ENCODE peak calls at places on chromosomes 2 and 18, in five cellular contexts. M is SJCRH30; L is PC-3; P is lung; R is naive thymus-derived CD4-positive, alpha-beta T cell. Q is an unnamed sample. For H3K36me3, the result is how much of the 10 kb centered on the place peaks cover.

GRCh38 chr2:41061371-41061770 is 609.5 kb upstream of the SLC8A1 start:
- DNase-seq in M (peak), L (no peak), P (no peak), R (no peak), Q (no peak)

GRCh38 chr2:182924311-182924710 is 57.9 kb upstream of the FRZB start:
- DNase-seq in M (no peak), L (no peak), P (no peak), R (no peak), Q (no peak)

GRCh38 chr2:72340665-72341064 is 193.0 kb upstream of the CYP26B1 start:
- DNase-seq in M (no peak), L (no peak), P (no peak), R (no peak), Q (no peak)

GRCh38 chr18:48975817-48976649 is 25.3 kb upstream of the SMAD7 start:
- DNase-seq in M (peak), L (peak), P (peak), R (peak), Q (peak)

GRCh38 chr2:75221872-75222271 is 22.6 kb upstream of the TACR1 start:
- DNase-seq in M (no peak), L (peak), P (no peak), R (no peak), Q (no peak)

GRCh38 chr2:235314371-235314915 is 179.4 kb upstream of the AGAP1 start:
- DNase-seq in M (peak), L (no peak), P (no peak), R (no peak), Q (no peak)

GRCh38 chr2:12350821-12351220 is 365.9 kb upstream of the TRIB2 start:
- DNase-seq in M (peak), L (no peak), P (no peak), R (no peak), Q (no peak)

GRCh38 chr2:189222440-189222839 is 42.9 kb upstream of the COL5A2 start:
- DNase-seq in M (peak), L (peak), P (peak), R (no peak), Q (no peak)

GRCh38 chr2:171958475-171958874 is 36.2 kb downstream of the HAT1 start:
- DNase-seq in M (no peak), L (no peak), P (no peak), R (no peak), Q (no peak)

GRCh38 chr2:203809991-203810510 is 57.5 kb upstream of the CTLA4 start:
- DNase-seq in M (no peak), L (no peak), P (no peak), R (no peak), Q (no peak)

GRCh38 chr2:111117666-111118454 is 2.9 kb upstream of the BCL2L11 start:
- DNase-seq in M (no peak), L (no peak), P (no peak), R (peak), Q (peak)
- H3K4me3 ChIP-seq in M (no peak), L (no peak), P (no peak), R (peak), Q (peak)

GRCh38 chr2:18455256-18455862 is 105.1 kb downstream of the RDH14 start:
- DNase-seq in M (peak), L (peak), P (no peak), R (no peak), Q (no peak)

GRCh38 chr2:18456026-18456425 is 104.4 kb downstream of the RDH14 start:
- DNase-seq in M (no peak), L (no peak), P (no peak), R (no peak), Q (no peak)

DNA sequence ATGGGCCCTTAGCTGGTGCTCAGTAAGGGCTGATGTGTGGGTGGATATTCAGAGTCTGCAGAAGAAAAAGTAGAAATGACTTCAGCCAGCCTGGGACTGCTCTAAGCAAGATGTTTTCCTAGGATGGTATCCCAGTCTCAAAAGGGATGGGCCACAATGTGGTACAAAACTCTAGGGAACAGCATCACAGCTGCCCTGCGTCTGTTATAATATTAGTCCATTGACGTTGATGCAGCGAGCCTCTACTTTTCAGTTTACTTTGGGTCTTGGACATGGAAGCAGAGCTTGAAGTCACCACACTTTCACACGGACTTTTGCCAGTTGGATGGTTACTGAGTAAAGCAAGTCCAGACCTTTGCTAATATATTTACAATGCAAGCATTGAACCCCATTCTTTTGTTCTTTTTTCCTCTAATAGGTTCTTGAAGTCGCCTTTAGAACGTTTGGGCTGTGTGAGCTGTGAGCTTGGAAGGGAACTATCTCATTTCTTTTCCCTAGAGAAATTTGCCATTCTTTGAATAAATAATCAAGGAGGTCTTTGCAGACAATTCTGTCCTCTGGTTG is 105.7 kb downstream of the RDH14 start:
- DNase-seq in M (no peak), L (no peak), P (no peak), R (no peak), Q (no peak)
- H3K27ac ChIP-seq in M (no peak), L (no peak), P (no peak), R (no peak), Q (peak)

GRCh38 chr2:207144191-207144795 is 21.5 kb downstream of the KLF7 start:
- DNase-seq in M (no peak), L (no peak), P (no peak), R (no peak), Q (no peak)

GRCh38 chr2:207142461-207142860 is 23.3 kb downstream of the KLF7 start:
- DNase-seq in M (peak), L (no peak), P (no peak), R (no peak), Q (no peak)

GRCh38 chr2:207141381-207141780 is 24.4 kb downstream of the KLF7 start:
- DNase-seq in M (no peak), L (no peak), P (no peak), R (no peak), Q (no peak)

GRCh38 chr2:207143474-207144190 is 22.1 kb downstream of the KLF7 start:
- DNase-seq in M (no peak), L (no peak), P (peak), R (peak), Q (peak)

DNA sequence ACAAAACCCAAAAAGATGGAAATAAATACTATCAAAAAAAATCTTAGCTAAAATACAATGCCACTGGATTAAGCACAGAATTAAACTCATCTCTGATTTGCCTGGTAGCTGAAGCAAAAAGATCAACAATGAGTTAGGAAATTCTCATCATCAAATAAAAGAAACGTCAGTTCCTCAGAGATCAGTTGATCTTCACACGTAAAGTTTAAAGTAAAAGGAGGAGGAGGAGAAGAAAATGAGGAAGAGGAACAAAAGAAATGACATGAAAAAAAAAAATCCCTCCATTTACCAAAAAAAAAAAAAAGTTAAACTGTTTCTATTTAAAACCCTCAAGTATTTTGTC is 22.6 kb downstream of the KLF7 start:
- DNase-seq in M (no peak), L (no peak), P (no peak), R (no peak), Q (no peak)
- H3K36me3 ChIP-seq in M (under half), L (under half), P (under half), R (under half), Q (under half)

DNA sequence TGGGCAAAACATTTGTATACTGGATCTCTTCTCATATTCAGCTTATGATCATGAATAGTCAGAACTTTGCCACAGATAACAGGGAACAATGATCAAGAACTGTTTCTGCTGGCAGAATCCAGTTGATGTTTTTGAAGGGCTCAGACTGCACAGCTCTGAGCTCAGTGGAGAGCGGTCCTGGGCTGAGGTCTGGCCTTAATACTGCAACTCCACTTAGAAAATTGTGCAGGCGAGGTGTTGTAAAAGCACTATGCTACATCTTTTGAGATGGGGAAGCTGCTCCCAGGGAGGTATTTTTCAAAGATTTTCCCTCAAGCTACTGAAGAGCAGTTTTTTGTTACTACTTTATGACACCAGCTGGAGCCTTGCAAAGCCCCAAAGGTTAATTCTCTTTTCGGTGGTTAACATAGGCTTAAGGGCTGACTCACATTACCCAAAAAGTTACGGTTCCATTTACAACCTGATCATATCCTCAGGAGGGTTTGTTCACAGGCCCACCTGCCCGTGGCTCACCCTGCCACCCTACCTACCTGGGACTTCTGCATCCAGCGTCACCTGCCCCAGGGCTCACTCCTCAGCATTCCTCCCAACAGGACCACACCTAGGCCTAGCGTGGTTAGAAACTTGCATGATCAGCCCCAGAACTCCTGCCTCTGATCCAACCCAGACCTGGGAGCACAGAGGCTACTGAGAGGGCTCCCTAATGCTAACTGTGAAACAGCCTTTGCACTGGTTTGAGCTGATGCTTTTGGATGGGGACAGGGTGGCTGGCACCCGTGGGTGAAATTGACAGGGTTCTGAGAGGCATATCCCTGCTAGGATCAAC is 114.4 kb downstream of the NCK2 start:
- DNase-seq in M (no peak), L (peak), P (no peak), R (no peak), Q (no peak)
- H3K4me3 ChIP-seq in M (no peak), L (no peak), P (no peak), R (no peak), Q (no peak)

GRCh38 chr2:27086722-27087446 is at the start of gene KHK:
- DNase-seq in M (peak), L (peak), P (peak), R (peak), Q (peak)

GRCh38 chr2:27087823-27088410 is 1.3 kb downstream of the KHK start:
- DNase-seq in M (no peak), L (no peak), P (no peak), R (no peak), Q (no peak)

GRCh38 chr2:27085062-27085669 is 1.4 kb upstream of the KHK start:
- DNase-seq in M (no peak), L (no peak), P (no peak), R (no peak), Q (no peak)

GRCh38 chr2:27085670-27086089 is 892 bp upstream of the KHK start:
- DNase-seq in M (no peak), L (peak), P (peak), R (peak), Q (peak)

GRCh38 chr2:27086090-27086721 is 366 bp upstream of the KHK start:
- DNase-seq in M (peak), L (peak), P (peak), R (peak), Q (peak)
- H3K27ac ChIP-seq in M (no peak), L (no peak), P (peak), R (peak), Q (peak)

DNA sequence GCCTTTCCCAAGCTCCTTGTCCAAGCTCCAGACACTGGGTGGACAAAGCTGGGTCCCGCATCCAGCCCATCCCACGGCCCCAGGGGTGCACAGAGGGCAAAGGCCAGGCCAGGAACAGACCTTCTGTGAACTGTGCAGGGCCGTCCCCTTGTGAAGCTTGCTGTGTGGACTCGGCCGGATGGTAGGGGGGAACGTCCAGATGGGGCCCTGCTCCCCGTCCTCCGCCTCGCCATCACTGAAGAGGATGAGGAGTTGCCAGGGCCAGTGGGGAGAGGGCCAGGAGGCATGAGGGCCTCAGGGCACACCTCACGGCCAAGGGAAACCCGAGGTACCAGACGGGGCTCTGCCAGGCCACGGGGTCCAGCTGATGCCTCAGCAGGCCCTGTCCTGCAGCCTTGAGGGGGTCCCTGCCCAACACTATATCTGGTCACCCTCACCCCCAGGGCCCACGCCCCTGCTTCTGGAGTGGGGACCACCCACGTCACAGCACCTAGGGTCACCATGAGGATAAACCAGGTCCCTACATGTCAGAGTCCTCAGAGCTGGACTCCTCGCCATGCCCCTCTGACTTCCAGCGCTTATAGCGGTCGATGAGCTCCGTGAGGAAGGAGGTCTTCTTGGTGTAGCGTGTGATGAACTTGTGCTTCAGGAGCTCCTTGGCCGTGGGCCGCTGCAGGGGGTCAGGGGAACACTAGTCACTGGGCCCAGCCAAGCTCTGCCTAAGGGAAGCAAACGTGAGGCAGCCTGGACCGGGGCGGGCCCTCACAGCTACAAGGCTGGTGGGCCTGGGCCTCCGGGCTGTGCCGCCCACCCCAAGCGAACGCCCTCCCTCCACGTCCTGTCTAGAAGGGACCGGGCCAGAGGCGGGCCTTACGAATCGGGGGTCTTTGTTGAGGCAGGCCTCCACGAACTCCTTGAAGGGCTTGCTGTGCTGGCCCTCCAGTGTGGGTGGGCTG is 10.0 kb downstream of the STK25 start:
- DNase-seq in M (no peak), L (no peak), P (no peak), R (no peak), Q (no peak)
- H3K36me3 ChIP-seq in M (half or more), L (under half), P (under half), R (half or more), Q (under half)

GRCh38 chr2:233058717-233059546 is 1.2 kb upstream of the INPP5D start:
- DNase-seq in M (no peak), L (no peak), P (no peak), R (no peak), Q (no peak)

GRCh38 chr2:233060500-233061006 is 411 bp downstream of the INPP5D start:
- DNase-seq in M (no peak), L (no peak), P (no peak), R (no peak), Q (no peak)

GRCh38 chr2:233059547-233059796 is 670 bp upstream of the INPP5D start:
- DNase-seq in M (no peak), L (no peak), P (no peak), R (no peak), Q (peak)

GRCh38 chr2:233061007-233061590 is 957 bp downstream of the INPP5D start:
- DNase-seq in M (no peak), L (no peak), P (no peak), R (no peak), Q (no peak)

GRCh38 chr2:233059797-233060499 is at the start of gene INPP5D:
- DNase-seq in M (no peak), L (no peak), P (peak), R (peak), Q (peak)
- H3K4me3 ChIP-seq in M (no peak), L (no peak), P (peak), R (peak), Q (peak)

DNA sequence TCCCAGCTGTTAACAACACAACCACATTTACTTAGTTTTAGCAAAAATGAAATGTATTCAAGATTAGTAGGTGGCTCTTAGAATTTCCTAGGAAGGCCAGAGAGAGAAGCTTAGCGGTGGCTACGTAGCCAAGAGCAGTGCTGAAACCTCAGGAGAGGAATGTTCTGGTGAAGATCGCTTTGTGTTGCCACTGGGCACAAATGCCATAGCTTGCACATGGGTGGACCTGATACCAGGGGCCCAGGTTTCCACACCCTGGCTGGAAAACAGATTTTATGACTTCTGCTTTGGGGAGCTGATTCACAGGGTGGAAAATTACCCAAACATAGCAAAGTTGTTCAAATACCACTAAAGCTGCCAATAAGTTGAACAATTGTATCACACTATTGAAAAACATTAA is 43.4 kb downstream of the THUMPD2 start:
- DNase-seq in M (no peak), L (no peak), P (no peak), R (no peak), Q (no peak)
- H3K27ac ChIP-seq in M (no peak), L (no peak), P (no peak), R (no peak), Q (peak)

GRCh38 chr2:216132585-216132984 is 23.4 kb downstream of the XRCC5 start:
- DNase-seq in M (no peak), L (no peak), P (no peak), R (no peak), Q (no peak)
- H3K36me3 ChIP-seq in M (half or more), L (half or more), P (half or more), R (half or more), Q (under half)